ENCODE peak calls at places on chromosomes 16 and 17, in eight cellular contexts. L is SHP77, T is EL, F is stomach, J is left ventricle myocardium inferior, X is T follicular helper cell, W is mesothelial cell of epicardium, R is NCI-H1436 treated with DMSO at 0.1 percent for 48 hours. Q is an unnamed sample.

GRCh38 chr16:66961065-66961744 is at the start of gene CES3:
- DNase-seq in L (peak), X (peak), W (peak), F (peak), R (peak), T (peak), J (peak), Q (no peak)

GRCh38 chr16:69417537-69418199 is 6.8 kb upstream of the CYB5B start:
- DNase-seq in F (no peak), J (no peak), X (no peak), T (peak), L (no peak), R (no peak), W (no peak), Q (no peak)

GRCh38 chr17:65749479-65749878 is 188.0 kb upstream of the AXIN2 start:
- DNase-seq in R (no peak), X (no peak), W (no peak), T (peak), F (no peak), J (no peak), L (no peak), Q (no peak)

GRCh38 chr17:15398736-15399331 is 57.4 kb upstream of the TEKT3 start:
- DNase-seq in R (no peak), T (peak), X (no peak), L (peak), W (no peak), J (no peak), F (no peak), Q (no peak)

GRCh38 chr16:75343311-75343710 is 90.0 kb downstream of the CFDP1 start:
- DNase-seq in L (no peak), J (no peak), X (no peak), W (no peak), F (no peak), T (peak), R (no peak), Q (no peak)

GRCh38 chr16:17435324-17435723 is 35.4 kb downstream of the XYLT1 start:
- DNase-seq in X (no peak), J (no peak), R (no peak), F (no peak), T (no peak), L (no peak), W (no peak), Q (no peak)

GRCh38 chr16:65142276-65142675 is 20.4 kb upstream of the CDH11 start:
- DNase-seq in W (no peak), R (no peak), F (no peak), T (no peak), L (no peak), J (no peak), X (no peak), Q (no peak)

GRCh38 chr16:74465851-74466685 is 44.8 kb upstream of the CLEC18B start:
- DNase-seq in X (no peak), W (no peak), F (no peak), T (no peak), R (no peak), L (no peak), J (no peak), Q (no peak)

GRCh38 chr16:1687427-1688316 is 9.6 kb downstream of the JPT2 start:
- DNase-seq in F (no peak), X (no peak), W (no peak), L (no peak), R (no peak), T (no peak), J (no peak), Q (no peak)

GRCh38 chr17:76716146-76716833 is 5.5 kb upstream of the MXRA7 start:
- DNase-seq in R (no peak), T (peak), W (no peak), L (no peak), J (peak), F (peak), X (no peak), Q (peak)

GRCh38 chr17:33463887-33464286 is 170.8 kb upstream of the ASIC2 start:
- DNase-seq in R (no peak), L (no peak), J (no peak), X (no peak), W (no peak), F (no peak), T (peak), Q (no peak)

GRCh38 chr17:48994548-48995331 is 2.4 kb upstream of the IGF2BP1 start:
- DNase-seq in F (no peak), R (no peak), T (no peak), W (peak), J (no peak), L (no peak), X (no peak), Q (no peak)

GRCh38 chr17:58763263-58763662 is 7.6 kb downstream of the PPM1E start:
- DNase-seq in L (no peak), F (no peak), X (no peak), W (no peak), R (no peak), T (no peak), J (no peak), Q (no peak)

GRCh38 chr16:24094660-24095059 is 161.5 kb upstream of the CACNG3 start:
- DNase-seq in F (no peak), J (no peak), X (no peak), T (no peak), R (no peak), W (no peak), L (no peak), Q (no peak)

GRCh38 chr16:28986492-28986891 is 1.6 kb downstream of the LAT start:
- DNase-seq in T (no peak), W (no peak), R (no peak), J (no peak), F (no peak), L (no peak), X (no peak), Q (peak)

GRCh38 chr16:19885456-19886060 is 910 bp upstream of the GPRC5B start:
- DNase-seq in R (no peak), T (no peak), F (no peak), X (no peak), J (peak), L (no peak), W (no peak), Q (no peak)

GRCh38 chr16:66070140-66070887 is 296.2 kb upstream of the CDH5 start:
- DNase-seq in J (peak), X (no peak), F (peak), R (no peak), L (no peak), W (no peak), T (no peak), Q (no peak)

GRCh38 chr17:65278050-65278819 is 141.1 kb downstream of the RGS9 start:
- DNase-seq in W (peak), L (peak), T (peak), R (no peak), J (no peak), F (peak), X (peak), Q (no peak)

GRCh38 chr17:81436294-81436849 is 41.1 kb downstream of the BAHCC1 start:
- DNase-seq in X (no peak), J (peak), R (no peak), F (no peak), L (no peak), T (no peak), W (no peak), Q (no peak)

GRCh38 chr16:1137604-1138003 is 15.3 kb upstream of the CACNA1H start:
- DNase-seq in T (peak), L (no peak), R (no peak), W (no peak), F (no peak), X (no peak), J (no peak), Q (no peak)

GRCh38 chr17:6676802-6677157 is 25.2 kb downstream of the C17orf100 start:
- DNase-seq in R (no peak), J (no peak), X (no peak), F (no peak), W (no peak), T (no peak), L (no peak), Q (no peak)

GRCh38 chr17:3916013-3916696 is at the start of gene P2RX1:
- DNase-seq in X (no peak), J (no peak), R (no peak), F (peak), L (no peak), W (no peak), T (no peak), Q (peak)

GRCh38 chr17:20852541-20853370 is 190.1 kb downstream of the USP22 start:
- DNase-seq in L (no peak), R (peak), W (peak), F (no peak), T (peak), X (no peak), J (peak), Q (no peak)

GRCh38 chr17:59796785-59797205 is 89.3 kb downstream of the VMP1 start:
- DNase-seq in T (no peak), L (no peak), R (no peak), W (no peak), J (no peak), X (no peak), F (no peak), Q (no peak)

GRCh38 chr17:50170662-50171370 is 5.0 kb downstream of the SGCA start:
- DNase-seq in W (no peak), L (no peak), X (no peak), F (no peak), R (no peak), T (no peak), J (no peak), Q (peak)

GRCh38 chr17:81695801-81696200 is 7.4 kb upstream of the MRPL12 start:
- DNase-seq in J (no peak), X (no peak), L (no peak), T (no peak), W (no peak), R (no peak), F (no peak), Q (no peak)

GRCh38 chr16:12902511-12903324 is 1.3 kb downstream of the SHISA9 start:
- DNase-seq in W (no peak), R (no peak), J (no peak), F (no peak), L (no peak), T (no peak), X (no peak), Q (no peak)

GRCh38 chr17:14940946-14941280 is 324.2 kb downstream of the PMP22 start:
- DNase-seq in R (no peak), W (no peak), L (no peak), X (no peak), T (peak), J (no peak), F (no peak), Q (no peak)

GRCh38 chr16:66197668-66198278 is 168.7 kb upstream of the CDH5 start:
- DNase-seq in F (no peak), L (no peak), X (no peak), R (no peak), J (no peak), T (no peak), W (no peak), Q (no peak)

GRCh38 chr16:85900031-85900792 is 1.2 kb downstream of the IRF8 start:
- DNase-seq in T (no peak), X (no peak), W (no peak), L (no peak), J (no peak), R (no peak), F (peak), Q (no peak)

GRCh38 chr16:54291981-54292487 is 5.4 kb upstream of the IRX3 start:
- DNase-seq in J (no peak), T (no peak), W (no peak), F (no peak), R (no peak), X (no peak), L (no peak), Q (no peak)

GRCh38 chr16:66154801-66155200 is 211.7 kb upstream of the CDH5 start:
- DNase-seq in L (no peak), R (no peak), X (no peak), F (no peak), W (no peak), J (no peak), T (no peak), Q (no peak)

GRCh38 chr17:38418693-38419507 is 9.4 kb upstream of the ARHGAP23 start:
- DNase-seq in T (no peak), J (no peak), F (no peak), X (no peak), W (no peak), L (no peak), R (no peak), Q (no peak)

GRCh38 chr16:56191807-56192643 is 736 bp downstream of the GNAO1 start:
- DNase-seq in F (no peak), R (no peak), W (no peak), J (no peak), L (no peak), T (peak), X (no peak), Q (no peak)

GRCh38 chr17:50691550-50692447 is 15.9 kb downstream of the ANKRD40 start:
- DNase-seq in W (no peak), F (peak), J (no peak), L (no peak), T (no peak), X (no peak), R (no peak), Q (no peak)

GRCh38 chr17:45131616-45132301 is 556 bp downstream of the PLCD3 start:
- DNase-seq in L (no peak), X (peak), J (peak), T (peak), W (peak), R (no peak), F (peak), Q (peak)

GRCh38 chr16:71681360-71681759 is 43.1 kb downstream of the PHLPP2 start:
- DNase-seq in F (no peak), W (no peak), J (no peak), L (no peak), R (no peak), T (no peak), X (no peak), Q (no peak)

GRCh38 chr17:13995856-13996635 is 73.3 kb upstream of the COX10 start:
- DNase-seq in T (peak), F (no peak), R (no peak), X (no peak), J (no peak), W (no peak), L (no peak), Q (no peak)

GRCh38 chr17:83200231-83200699 is 120.9 kb downstream of the METRNL start:
- DNase-seq in W (no peak), J (peak), X (no peak), L (no peak), R (no peak), T (peak), F (peak), Q (no peak)